ENCODE peak calls at places on chromosomes 6 and 20, in ten cellular contexts. L is EH; U is tibial artery; J is lower lobe of right lung; V is activated effector memory CD4-positive, alpha-beta T cell treated with anti-CD3 and anti-CD28 coated beads, Interleukin-2, amount 50 U/mL, for 16 hours; Q is heart left ventricle; T is GM20000; O is iPS DF 6.9; B is stimulated activated CD4-positive, alpha-beta T cell treated with anti-CD3 and anti-CD28 coated beads, Interleukin-2, amount 100 ng/mL, for 24 hours; F is choroid plexus epithelial cell. R is an unnamed sample.

GRCh38 chr6:122405417-122405816 is 6.0 kb downstream of the HSF2 start:
- DNase-seq in L (no peak), U (no peak), J (no peak), V (no peak), Q (no peak), T (no peak), O (no peak), B (no peak), F (no peak), R (no peak)

GRCh38 chr20:1897965-1898464 is 2.8 kb downstream of the SIRPA start:
- DNase-seq in L (no peak), U (no peak), J (no peak), V (no peak), Q (no peak), T (peak; percentile 72), O (no peak), B (no peak), F (no peak), R (peak; percentile 27)

GRCh38 chr6:33869826-33870423 is 66.1 kb upstream of the MLN start:
- DNase-seq in L (no peak), U (no peak), J (peak; percentile 18), V (no peak), Q (no peak), T (no peak), O (no peak), B (no peak), F (no peak), R (no peak)

GRCh38 chr6:136566851-136567250 is 16.6 kb upstream of the MAP7 start:
- DNase-seq in L (no peak), U (no peak), J (no peak), V (no peak), Q (no peak), T (no peak), O (no peak), B (no peak), F (no peak), R (no peak)

GRCh38 chr6:106446287-106446885 is 85.9 kb downstream of the CRYBG1 start:
- DNase-seq in L (peak; percentile 19), U (no peak), J (no peak), V (no peak), Q (no peak), T (peak; percentile 27), O (no peak), B (no peak), F (peak; percentile 42), R (no peak)

GRCh38 chr6:25942561-25943147 is 12.2 kb upstream of the SLC17A2 start:
- DNase-seq in L (peak; percentile 49), U (no peak), J (no peak), V (no peak), Q (no peak), T (peak; percentile 40), O (no peak), B (no peak), F (peak; percentile 82), R (no peak)

GRCh38 chr6:45984347-45984746 is 31.3 kb downstream of the CLIC5 start:
- DNase-seq in L (no peak), U (no peak), J (no peak), V (no peak), Q (no peak), T (no peak), O (no peak), B (no peak), F (no peak), R (no peak)

GRCh38 chr20:13515796-13516533 is 122.8 kb downstream of the TASP1 start:
- DNase-seq in L (peak; percentile 18), U (no peak), J (no peak), V (no peak), Q (no peak), T (no peak), O (no peak), B (no peak), F (no peak), R (no peak)

GRCh38 chr6:11096109-11096508 is 2.5 kb downstream of the SMIM13 start:
- DNase-seq in L (peak; percentile 73), U (no peak), J (no peak), V (peak; percentile 64), Q (no peak), T (no peak), O (no peak), B (peak; percentile 22), F (peak; percentile 93), R (peak; percentile 42)

GRCh38 chr6:12818324-12818723 is 101.8 kb downstream of the PHACTR1 start:
- DNase-seq in L (peak; percentile 38), U (no peak), J (no peak), V (no peak), Q (no peak), T (no peak), O (no peak), B (no peak), F (peak; percentile 1), R (no peak)

GRCh38 chr6:160139420-160139851 is 17.8 kb downstream of the SLC22A1 start:
- DNase-seq in L (peak; percentile 95), U (no peak), J (no peak), V (no peak), Q (no peak), T (no peak), O (no peak), B (peak; percentile 0), F (peak; percentile 92), R (no peak)

GRCh38 chr6:167757291-167757690 is 69.4 kb upstream of the AFDN start:
- DNase-seq in L (no peak), U (peak; percentile 9), J (no peak), V (no peak), Q (no peak), T (no peak), O (no peak), B (no peak), F (no peak), R (no peak)

GRCh38 chr6:53492860-53493634 is 51.9 kb downstream of the GCLC start:
- DNase-seq in L (peak; percentile 67), U (no peak), J (no peak), V (peak; percentile 68), Q (no peak), T (peak; percentile 51), O (no peak), B (peak; percentile 46), F (peak; percentile 77), R (no peak)

GRCh38 chr20:51749674-51750036 is 18.5 kb downstream of the ATP9A start:
- DNase-seq in L (peak; percentile 67), U (no peak), J (no peak), V (no peak), Q (no peak), T (no peak), O (no peak), B (no peak), F (peak; percentile 44), R (no peak)

GRCh38 chr6:160088774-160089533 is 32.7 kb upstream of the SLC22A1 start:
- DNase-seq in L (no peak), U (no peak), J (no peak), V (no peak), Q (no peak), T (no peak), O (no peak), B (no peak), F (no peak), R (no peak)

GRCh38 chr6:165055231-165055630 is 254.2 kb downstream of the C6orf118 start:
- DNase-seq in L (no peak), U (no peak), J (no peak), V (no peak), Q (no peak), T (no peak), O (no peak), B (no peak), F (no peak), R (no peak)

GRCh38 chr6:151647871-151648639 is 154.2 kb downstream of the CCDC170 start:
- DNase-seq in L (peak; percentile 16), U (no peak), J (no peak), V (no peak), Q (no peak), T (no peak), O (peak; percentile 55), B (no peak), F (peak; percentile 15), R (no peak)

GRCh38 chr6:12060780-12061619 is 48.9 kb downstream of the HIVEP1 start:
- DNase-seq in L (no peak), U (peak; percentile 72), J (peak; percentile 84), V (peak; percentile 91), Q (peak; percentile 70), T (peak; percentile 75), O (peak; percentile 18), B (peak; percentile 69), F (peak; percentile 75), R (peak; percentile 42)